ENCODE peak calls at places on chromosomes 4 and X, in six cellular contexts. J is Calu3, B is HTR-8/SVneo, S is NCI-H446, H is kidney glomerular epithelial cell, T is heart left ventricle. L is an unnamed sample.

GRCh38 chr4:75514949-75515612 is 808 bp downstream of the THAP6 start:
- DNase-seq in J (peak; percentile 4), B (no peak), S (no peak), H (no peak), T (no peak), L (no peak)

GRCh38 chrX:116194649-116195048 is 24.1 kb downstream of the AGTR2 start:
- DNase-seq in J (no peak), B (no peak), S (no peak), H (no peak), T (no peak), L (no peak)

GRCh38 chr4:107669068-107669467 is 51.0 kb downstream of the PAPSS1 start:
- DNase-seq in J (no peak), B (no peak), S (no peak), H (no peak), T (no peak), L (no peak)

GRCh38 chr4:47043821-47044220 is 12.5 kb downstream of the GABRB1 start:
- DNase-seq in J (no peak), B (no peak), S (no peak), H (no peak), T (no peak), L (no peak)

GRCh38 chr4:174005422-174005821 is 278.0 kb downstream of the FBXO8 start:
- DNase-seq in J (peak; percentile 3), B (no peak), S (no peak), H (no peak), T (no peak), L (peak; percentile 38)

GRCh38 chr4:103719320-103720204 is at the start of gene TACR3:
- DNase-seq in J (no peak), B (no peak), S (no peak), H (no peak), T (peak; percentile 37), L (no peak)

GRCh38 chrX:23114256-23114655 is 114.5 kb downstream of the DDX53 start:
- DNase-seq in J (no peak), B (no peak), S (no peak), H (no peak), T (no peak), L (no peak)

GRCh38 chrX:65769564-65770292 is 102.3 kb downstream of the MSN start:
- DNase-seq in J (no peak), B (no peak), S (no peak), H (no peak), T (no peak), L (no peak)

GRCh38 chrX:131392666-131393065 is 103.6 kb upstream of the IGSF1 start:
- DNase-seq in J (no peak), B (no peak), S (no peak), H (no peak), T (no peak), L (no peak)

GRCh38 chr4:166012129-166013078 is 139.4 kb downstream of the TLL1 start:
- DNase-seq in J (no peak), B (peak; percentile 13), S (no peak), H (peak; percentile 71), T (no peak), L (peak; percentile 11)

GRCh38 chr4:155542415-155542814 is 124.2 kb upstream of the GUCY1A1 start:
- DNase-seq in J (no peak), B (no peak), S (no peak), H (no peak), T (no peak), L (no peak)

GRCh38 chr4:8548731-8549351 is 31.4 kb upstream of the GPR78 start:
- DNase-seq in J (no peak), B (no peak), S (no peak), H (no peak), T (no peak), L (no peak)

GRCh38 chr4:89056953-89057398 is at the start of gene FAM13A:
- DNase-seq in J (peak; percentile 62), B (peak; percentile 43), S (peak; percentile 94), H (peak; percentile 89), T (peak; percentile 85), L (peak; percentile 94)

GRCh38 chr4:3807861-3808521 is 41.8 kb downstream of the ADRA2C start:
- DNase-seq in J (no peak), B (no peak), S (no peak), H (no peak), T (no peak), L (no peak)

GRCh38 chr4:113468165-113469022 is 293.1 kb downstream of the CAMK2D start:
- DNase-seq in J (peak; percentile 61), B (peak; percentile 72), S (peak; percentile 84), H (peak; percentile 98), T (peak; percentile 86), L (peak; percentile 92)

GRCh38 chr4:190014771-190015537 is 12.1 kb downstream of the FRG2 start:
- DNase-seq in J (no peak), B (no peak), S (no peak), H (no peak), T (no peak), L (no peak)

GRCh38 chrX:97547873-97548578 is 664.3 kb downstream of the RPA4 start:
- DNase-seq in J (no peak), B (no peak), S (no peak), H (no peak), T (no peak), L (no peak)

GRCh38 chr4:87152310-87153061 is 67.9 kb downstream of the KLHL8 start:
- DNase-seq in J (no peak), B (no peak), S (no peak), H (no peak), T (no peak), L (no peak)

GRCh38 chrX:125203737-125204578 is 115.7 kb upstream of the TEX13C start:
- DNase-seq in J (no peak), B (no peak), S (peak; percentile 83), H (peak; percentile 5), T (peak; percentile 33), L (no peak)

GRCh38 chr4:110620352-110621327 is 2.2 kb downstream of the PITX2 start:
- DNase-seq in J (no peak), B (no peak), S (no peak), H (no peak), T (no peak), L (peak; percentile 53)

GRCh38 chrX:40746536-40746935 is 11.2 kb upstream of the MED14 start:
- DNase-seq in J (no peak), B (no peak), S (no peak), H (no peak), T (no peak), L (no peak)

GRCh38 chr4:71243434-71243833 is 95.4 kb upstream of the SLC4A4 start:
- DNase-seq in J (no peak), B (no peak), S (no peak), H (no peak), T (no peak), L (no peak)